ENCODE peak calls at places on chromosomes 16 and 17, in nine cellular contexts. S, D, J, B, U, H, Q, W and Z are unnamed samples.

GRCh38 chr17:32958418-32958817 is 30.5 kb downstream of the TMEM98 start:
- DNase-seq in S (no peak), D (peak), J (no peak), B (peak), U (no peak), H (peak), Q (no peak), W (no peak), Z (no peak)

GRCh38 chr17:57021226-57021940 is 43.5 kb downstream of the SCPEP1 start:
- DNase-seq in S (no peak), D (no peak), J (no peak), B (no peak), U (no peak), H (no peak), Q (no peak), W (no peak), Z (no peak)

GRCh38 chr17:17053446-17054379 is 11.5 kb downstream of the MPRIP start:
- DNase-seq in S (no peak), D (no peak), J (no peak), B (no peak), U (no peak), H (no peak), Q (no peak), W (peak), Z (no peak)

GRCh38 chr17:19958023-19958422 is 19.6 kb downstream of the AKAP10 start:
- DNase-seq in S (no peak), D (peak), J (no peak), B (peak), U (peak), H (peak), Q (no peak), W (no peak), Z (no peak)

GRCh38 chr16:73912311-73912710 is 384.3 kb upstream of the PSMD7 start:
- DNase-seq in S (no peak), D (no peak), J (no peak), B (no peak), U (no peak), H (no peak), Q (no peak), W (no peak), Z (no peak)

GRCh38 chr16:60107920-60108319 is 1373.8 kb upstream of the GOT2 start:
- DNase-seq in S (no peak), D (no peak), J (no peak), B (no peak), U (no peak), H (no peak), Q (no peak), W (no peak), Z (no peak)

GRCh38 chr17:15263680-15264079 is 1.4 kb downstream of the PMP22 start:
- DNase-seq in S (no peak), D (no peak), J (no peak), B (no peak), U (no peak), H (no peak), Q (no peak), W (no peak), Z (no peak)

GRCh38 chr17:38673714-38674012 is 1.1 kb downstream of the EPOP start:
- DNase-seq in S (peak), D (no peak), J (no peak), B (no peak), U (no peak), H (peak), Q (no peak), W (no peak), Z (peak)

GRCh38 chr16:19860146-19861030 is 24.3 kb downstream of the GPRC5B start:
- DNase-seq in S (peak), D (no peak), J (no peak), B (peak), U (peak), H (no peak), Q (no peak), W (no peak), Z (no peak)

GRCh38 chr17:21742326-21742725 is 50.0 kb downstream of the KCNJ18 start:
- DNase-seq in S (no peak), D (no peak), J (no peak), B (no peak), U (no peak), H (no peak), Q (no peak), W (no peak), Z (no peak)

GRCh38 chr17:46979023-46979870 is at the start of gene RPRML:
- DNase-seq in S (peak), D (no peak), J (peak), B (peak), U (no peak), H (peak), Q (no peak), W (peak), Z (peak)

GRCh38 chr17:2076461-2076984 is 21.6 kb downstream of the HIC1 start:
- DNase-seq in S (no peak), D (no peak), J (no peak), B (peak), U (no peak), H (no peak), Q (no peak), W (no peak), Z (no peak)

GRCh38 chr16:58381661-58382060 is 10.6 kb upstream of the GINS3 start:
- DNase-seq in S (no peak), D (no peak), J (no peak), B (no peak), U (no peak), H (no peak), Q (no peak), W (no peak), Z (no peak)

GRCh38 chr16:68984467-68984866 is 121.0 kb upstream of the HAS3 start:
- DNase-seq in S (no peak), D (no peak), J (no peak), B (no peak), U (no peak), H (no peak), Q (no peak), W (no peak), Z (no peak)

GRCh38 chr16:88430524-88431446 is 22.3 kb upstream of the ZFPM1 start:
- DNase-seq in S (peak), D (no peak), J (peak), B (no peak), U (no peak), H (peak), Q (no peak), W (peak), Z (peak)

GRCh38 chr17:35889818-35890773 is 9.9 kb upstream of the CCL5 start:
- DNase-seq in S (no peak), D (peak), J (no peak), B (peak), U (no peak), H (peak), Q (peak), W (no peak), Z (no peak)

GRCh38 chr17:4500188-4500565 is 1.5 kb downstream of the SPNS2 start:
- DNase-seq in S (no peak), D (no peak), J (no peak), B (no peak), U (no peak), H (no peak), Q (no peak), W (no peak), Z (no peak)

GRCh38 chr16:73382921-73383594 is 335.1 kb upstream of the ZFHX3 start:
- DNase-seq in S (no peak), D (no peak), J (no peak), B (no peak), U (no peak), H (peak), Q (no peak), W (no peak), Z (no peak)

GRCh38 chr16:74991593-74992403 is 6.9 kb upstream of the WDR59 start:
- DNase-seq in S (no peak), D (no peak), J (no peak), B (no peak), U (no peak), H (no peak), Q (no peak), W (no peak), Z (no peak)

GRCh38 chr17:78763561-78763960 is 18.5 kb downstream of the CYTH1 start:
- DNase-seq in S (no peak), D (no peak), J (no peak), B (no peak), U (no peak), H (peak), Q (no peak), W (no peak), Z (no peak)